ENCODE peak calls at places on chromosomes 5 and 9, in ten cellular contexts. K is hepatic stellate cell, R is NCI-H2081, X is kidney epithelial cell, A is caudate nucleus, P is H1, Y is endodermal cell, B is astrocyte, I is A549, M is NCI-H1105 treated with DMSO at 0.1 percent for 48 hours. D is an unnamed sample.

GRCh38 chr5:176490291-176490690 is 42.1 kb downstream of the FAF2 start:
- DNase-seq in B (no peak), K (no peak), A (no peak), R (no peak), I (no peak), Y (no peak), X (no peak), M (no peak), P (no peak), D (no peak)

GRCh38 chr9:83062011-83062652 is 810 bp downstream of the RASEF start:
- DNase-seq in X (no peak), B (peak), K (no peak), P (peak), A (no peak), Y (peak), M (peak), I (peak), R (peak), D (no peak)

GRCh38 chr5:59178071-59178470 is 595.2 kb downstream of the RAB3C start:
- DNase-seq in X (no peak), M (no peak), P (no peak), I (no peak), B (no peak), A (no peak), K (no peak), R (no peak), Y (no peak), D (no peak)

GRCh38 chr5:129377504-129377903 is 82.6 kb upstream of the ADAMTS19 start:
- DNase-seq in Y (no peak), R (peak), M (peak), K (no peak), I (no peak), B (no peak), X (no peak), P (no peak), A (no peak), D (no peak)

GRCh38 chr5:95723632-95724369 is 7.3 kb upstream of the RHOBTB3 start:
- DNase-seq in A (no peak), X (no peak), K (peak), P (no peak), Y (peak), M (no peak), I (no peak), R (no peak), B (peak), D (no peak)

GRCh38 chr5:35058395-35058794 is 10.6 kb upstream of the AGXT2 start:
- DNase-seq in Y (no peak), P (no peak), X (no peak), M (no peak), B (no peak), R (no peak), A (no peak), K (no peak), I (no peak), D (no peak)

GRCh38 chr5:32531885-32532520 is 53.4 kb upstream of the SUB1 start:
- DNase-seq in K (peak), X (no peak), I (peak), B (peak), M (no peak), P (peak), R (peak), Y (peak), A (peak), D (no peak)

GRCh38 chr5:58056546-58056945 is 403.3 kb downstream of the PLK2 start:
- DNase-seq in A (no peak), Y (no peak), P (no peak), R (no peak), X (no peak), B (peak), M (peak), K (no peak), I (no peak), D (no peak)

GRCh38 chr5:158531899-158532298 is 567.8 kb downstream of the EBF1 start:
- DNase-seq in X (no peak), M (no peak), A (no peak), P (no peak), R (no peak), K (no peak), B (no peak), I (no peak), Y (no peak), D (no peak)

GRCh38 chr9:124818431-124819281 is 34.6 kb upstream of the WDR38 start:
- DNase-seq in K (no peak), B (peak), P (no peak), X (peak), Y (peak), R (no peak), A (no peak), M (no peak), I (no peak), D (peak)

GRCh38 chr5:102341918-102342317 is 45.8 kb upstream of the SLCO4C1 start:
- DNase-seq in I (no peak), A (no peak), P (no peak), R (peak), Y (no peak), X (no peak), M (peak), K (no peak), B (no peak), D (no peak)

GRCh38 chr9:36566813-36567217 is 5.9 kb upstream of the MELK start:
- DNase-seq in A (peak), K (no peak), I (peak), P (no peak), X (no peak), B (no peak), Y (no peak), R (no peak), M (no peak), D (peak)

GRCh38 chr9:98341157-98342102 is 86.0 kb upstream of the TBC1D2 start:
- DNase-seq in B (no peak), Y (no peak), A (no peak), X (no peak), K (no peak), P (no peak), M (no peak), I (no peak), R (no peak), D (no peak)

GRCh38 chr9:130499804-130500263 is 55.1 kb downstream of the ASS1 start:
- DNase-seq in M (no peak), B (no peak), A (no peak), R (no peak), I (peak), K (no peak), X (peak), P (no peak), Y (no peak), D (no peak)

GRCh38 chr9:72210522-72210921 is 61.3 kb downstream of the GDA start:
- DNase-seq in M (no peak), X (no peak), K (no peak), I (no peak), Y (no peak), B (no peak), R (no peak), A (no peak), P (no peak), D (no peak)

GRCh38 chr5:1155191-1156032 is 43.5 kb upstream of the SLC12A7 start:
- DNase-seq in R (no peak), I (no peak), B (no peak), Y (no peak), K (no peak), M (no peak), P (no peak), X (no peak), A (no peak), D (no peak)

D was measured in COLO829.